ENCODE peak calls at places on chromosomes 3 and 15, in six cellular contexts. Y, U, N, W, E and K are unnamed samples.

GRCh38 chr3:94115482-94115881 is 52.6 kb downstream of the NSUN3 start:
- DNase-seq in Y (no peak), U (peak), N (no peak), W (peak), E (peak), K (peak)

GRCh38 chr15:68980786-68981185 is 33.7 kb upstream of the NOX5 start:
- DNase-seq in Y (no peak), U (no peak), N (no peak), W (peak), E (no peak), K (no peak)

GRCh38 chr15:96336045-96336642 is 5.6 kb downstream of the NR2F2 start:
- DNase-seq in Y (no peak), U (no peak), N (no peak), W (peak), E (peak), K (peak)

GRCh38 chr3:51670711-51671089 is 352 bp upstream of the TEX264 start:
- DNase-seq in Y (no peak), U (no peak), N (no peak), W (no peak), E (no peak), K (no peak)

GRCh38 chr3:46867550-46867898 is 4.3 kb upstream of the MYL3 start:
- DNase-seq in Y (no peak), U (peak), N (peak), W (no peak), E (no peak), K (no peak)

GRCh38 chr3:185272051-185272450 is 18.2 kb upstream of the EHHADH start:
- DNase-seq in Y (no peak), U (no peak), N (no peak), W (no peak), E (no peak), K (no peak)

GRCh38 chr3:97910931-97911351 is 61.3 kb downstream of the RIOX2 start:
- DNase-seq in Y (peak), U (no peak), N (no peak), W (no peak), E (no peak), K (no peak)

GRCh38 chr3:192772495-192772894 is 45.2 kb upstream of the FGF12 start:
- DNase-seq in Y (no peak), U (peak), N (no peak), W (peak), E (no peak), K (peak)

GRCh38 chr3:105853801-105854432 is 14.9 kb downstream of the CBLB start:
- DNase-seq in Y (peak), U (no peak), N (no peak), W (no peak), E (no peak), K (no peak)

GRCh38 chr3:174116421-174116820 is 718.9 kb downstream of the NLGN1 start:
- DNase-seq in Y (no peak), U (no peak), N (no peak), W (peak), E (no peak), K (no peak)

GRCh38 chr3:133821767-133822638 is 16.4 kb downstream of the SRPRB start:
- DNase-seq in Y (no peak), U (no peak), N (no peak), W (peak), E (no peak), K (peak)

GRCh38 chr15:60370105-60370803 is 27.5 kb downstream of the ANXA2 start:
- DNase-seq in Y (no peak), U (no peak), N (no peak), W (peak), E (no peak), K (no peak)

GRCh38 chr15:49060710-49061483 is 14.7 kb upstream of the SECISBP2L start:
- DNase-seq in Y (no peak), U (no peak), N (no peak), W (peak), E (no peak), K (no peak)

GRCh38 chr3:16516695-16517481 is 3.4 kb upstream of the RFTN1 start:
- DNase-seq in Y (no peak), U (peak), N (peak), W (peak), E (no peak), K (peak)

GRCh38 chr3:105865867-105866350 is 2.9 kb downstream of the CBLB start:
- DNase-seq in Y (no peak), U (no peak), N (no peak), W (no peak), E (no peak), K (peak)

GRCh38 chr15:69853572-69853971 is 244.1 kb downstream of the TLE3 start:
- DNase-seq in Y (no peak), U (peak), N (no peak), W (peak), E (no peak), K (peak)

GRCh38 chr3:143150076-143150475 is 30.5 kb downstream of the CHST2 start:
- DNase-seq in Y (no peak), U (no peak), N (no peak), W (no peak), E (no peak), K (no peak)

GRCh38 chr15:52103217-52104207 is 9.1 kb downstream of the BCL2L10 start:
- DNase-seq in Y (no peak), U (no peak), N (peak), W (peak), E (no peak), K (peak)

GRCh38 chr15:29550834-29551465 is 271.3 kb downstream of the TJP1 start:
- DNase-seq in Y (no peak), U (no peak), N (no peak), W (no peak), E (no peak), K (no peak)

GRCh38 chr3:158792709-158793108 is 9.1 kb upstream of the MFSD1 start:
- DNase-seq in Y (no peak), U (no peak), N (no peak), W (peak), E (no peak), K (peak)

GRCh38 chr15:73694419-73694818 is 10.2 kb downstream of the CD276 start:
- DNase-seq in Y (no peak), U (no peak), N (no peak), W (no peak), E (no peak), K (no peak)

GRCh38 chr15:64618138-64618537 is 157.3 kb downstream of the RBPMS2 start:
- DNase-seq in Y (no peak), U (no peak), N (no peak), W (no peak), E (no peak), K (no peak)

GRCh38 chr15:72368895-72369294 is 6.9 kb downstream of the HEXA start:
- DNase-seq in Y (no peak), U (no peak), N (peak), W (no peak), E (no peak), K (no peak)

GRCh38 chr15:66789029-66790025 is 87.3 kb downstream of the SMAD6 start:
- DNase-seq in Y (peak), U (no peak), N (no peak), W (peak), E (no peak), K (peak)

GRCh38 chr3:94285874-94286273 is 223.0 kb downstream of the NSUN3 start:
- DNase-seq in Y (no peak), U (no peak), N (no peak), W (peak), E (no peak), K (peak)

GRCh38 chr15:69045810-69046209 is 31.3 kb downstream of the NOX5 start:
- DNase-seq in Y (no peak), U (no peak), N (no peak), W (peak), E (no peak), K (no peak)

GRCh38 chr3:34024447-34025240 is 226.2 kb downstream of the PDCD6IP start:
- DNase-seq in Y (no peak), U (no peak), N (no peak), W (no peak), E (no peak), K (no peak)

GRCh38 chr3:55675478-55675877 is 188.4 kb upstream of the WNT5A start:
- DNase-seq in Y (no peak), U (no peak), N (no peak), W (no peak), E (no peak), K (no peak)